ENCODE peak calls at places on chromosome 9, in six cellular contexts. K, D, G, L, S and Q are unnamed samples.

GRCh38 chr9:13705913-13706312 is 426.4 kb upstream of the MPDZ start:
- DNase-seq in K (peak; percentile 25), D (no peak), L (peak; percentile 8), G (no peak), S (peak; percentile 18), Q (no peak)

GRCh38 chr9:113585555-113585954 is 122.0 kb downstream of the RGS3 start:
- DNase-seq in L (no peak), G (no peak), S (no peak), K (no peak), D (no peak), Q (no peak)

GRCh38 chr9:118595719-118596305 is 773.4 kb downstream of the BRINP1 start:
- DNase-seq in S (no peak), D (peak; percentile 22), G (no peak), L (peak; percentile 13), K (no peak), Q (no peak)

GRCh38 chr9:120440791-120441190 is 139.2 kb downstream of the CDK5RAP2 start:
- DNase-seq in K (no peak), L (no peak), D (no peak), S (no peak), G (no peak), Q (no peak)

GRCh38 chr9:69223605-69224004 is 49.5 kb downstream of the TJP2 start:
- DNase-seq in L (peak; percentile 17), D (peak; percentile 68), G (no peak), S (no peak), K (peak; percentile 70), Q (no peak)

GRCh38 chr9:5578018-5578697 is 50.7 kb upstream of the RIC1 start:
- DNase-seq in L (no peak), G (no peak), S (no peak), K (peak; percentile 25), D (no peak), Q (no peak)

GRCh38 chr9:92645041-92645440 is 24.9 kb downstream of the IPPK start:
- DNase-seq in S (no peak), G (no peak), D (no peak), L (no peak), K (no peak), Q (no peak)

GRCh38 chr9:116501871-116502270 is 185.2 kb upstream of the TRIM32 start:
- DNase-seq in D (no peak), S (no peak), K (peak; percentile 59), G (no peak), L (no peak), Q (no peak)

GRCh38 chr9:84402517-84402916 is 62.0 kb upstream of the SLC28A3 start:
- DNase-seq in K (no peak), L (no peak), G (no peak), D (no peak), S (no peak), Q (no peak)

GRCh38 chr9:35044071-35044470 is 28.4 kb downstream of the VCP start:
- DNase-seq in G (no peak), K (no peak), L (no peak), S (no peak), D (no peak), Q (no peak)

GRCh38 chr9:126702501-126703329 is 89.0 kb downstream of the LMX1B start:
- DNase-seq in S (no peak), D (peak; percentile 39), G (no peak), L (peak; percentile 7), K (no peak), Q (peak; percentile 44)

GRCh38 chr9:116733010-116733641 is 46.0 kb downstream of the TRIM32 start:
- DNase-seq in L (no peak), G (no peak), D (no peak), S (no peak), K (no peak), Q (no peak)

GRCh38 chr9:113566712-113567071 is 103.2 kb downstream of the RGS3 start:
- DNase-seq in G (no peak), S (no peak), D (no peak), K (no peak), L (no peak), Q (peak; percentile 80)

GRCh38 chr9:93093449-93094293 is 2.3 kb upstream of the CARD19 start:
- DNase-seq in S (no peak), D (no peak), K (no peak), G (no peak), L (peak; percentile 45), Q (peak; percentile 44)

GRCh38 chr9:134570151-134570621 is 71.4 kb upstream of the COL5A1 start:
- DNase-seq in G (no peak), S (peak; percentile 10), L (peak; percentile 3), K (no peak), D (peak; percentile 60), Q (peak; percentile 15)

GRCh38 chr9:106697799-106698591 is 165.0 kb upstream of the ZNF462 start:
- DNase-seq in K (peak; percentile 46), S (peak; percentile 84), L (peak; percentile 83), D (peak; percentile 51), G (no peak), Q (peak; percentile 69)

GRCh38 chr9:124122813-124123462 is 111.4 kb downstream of the LHX2 start:
- DNase-seq in L (no peak), S (no peak), K (peak; percentile 43), G (no peak), D (no peak), Q (no peak)

GRCh38 chr9:96619491-96620154 is at the start of gene CDC14B:
- DNase-seq in K (peak; percentile 90), D (peak; percentile 89), G (peak; percentile 68), L (peak; percentile 90), S (peak; percentile 90), Q (peak; percentile 95)

GRCh38 chr9:113894166-113894565 is 18.1 kb downstream of the ZNF618 start:
- DNase-seq in G (no peak), S (no peak), D (no peak), L (no peak), K (no peak), Q (no peak)

GRCh38 chr9:16368425-16369087 is 501.9 kb downstream of the BNC2 start:
- DNase-seq in K (peak; percentile 79), L (no peak), S (no peak), D (no peak), G (peak; percentile 13), Q (no peak)

GRCh38 chr9:133968966-133969617 is 23.0 kb downstream of the VAV2 start:
- DNase-seq in K (no peak), L (no peak), G (no peak), D (no peak), S (no peak), Q (peak; percentile 41)

GRCh38 chr9:109918359-109919163 is 138.6 kb downstream of the PALM2AKAP2 start:
- DNase-seq in D (no peak), G (no peak), L (no peak), S (no peak), K (no peak), Q (no peak)

DNA sequence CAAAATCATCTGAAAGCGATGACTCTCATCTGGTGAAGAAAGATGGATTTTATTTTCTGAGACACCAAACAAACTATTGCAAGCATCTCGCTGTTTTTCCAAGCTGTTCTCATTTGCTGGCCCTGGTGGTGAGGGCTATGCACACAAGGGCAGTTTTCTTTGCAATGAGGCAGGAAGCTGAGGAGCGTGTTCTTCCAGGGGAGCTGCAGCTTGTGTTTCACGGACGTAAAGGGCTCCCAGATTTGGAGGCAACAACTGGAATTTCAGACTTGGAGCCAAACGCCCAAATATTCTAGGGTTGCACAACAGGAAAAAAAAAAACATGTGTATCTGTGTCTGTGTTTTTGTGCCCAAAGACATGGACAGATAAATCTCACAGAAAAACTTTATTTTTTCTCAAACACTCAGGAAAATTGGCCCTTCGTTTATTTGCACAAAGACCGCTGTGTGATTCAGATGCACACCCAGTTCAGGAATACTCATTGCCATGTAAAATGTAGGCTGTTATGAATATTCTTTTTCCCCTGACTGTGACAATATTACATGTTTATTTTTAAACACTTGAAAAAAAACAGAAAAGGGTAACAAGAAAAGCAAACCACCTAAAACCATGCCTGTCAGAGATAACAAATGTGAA is 151.3 kb downstream of the GAS1 start:
- DNase-seq in G (no peak), D (no peak), L (peak; percentile 14), S (peak; percentile 56), K (peak; percentile 83), Q (no peak)
- H3K4me3 ChIP-seq in G (no peak overlapping the region), D (no peak overlapping the region), L (no peak overlapping the region), S (peak overlapping the region; percentile 32), K (no peak overlapping the region), Q (no peak overlapping the region)

GRCh38 chr9:108677776-108678175 is 178.0 kb downstream of the ACTL7B start:
- DNase-seq in L (no peak), S (no peak), D (no peak), K (no peak), G (no peak), Q (no peak)

GRCh38 chr9:108674766-108675530 is 180.8 kb downstream of the ACTL7B start:
- DNase-seq in K (no peak), L (no peak), D (no peak), G (no peak), S (no peak), Q (no peak)

GRCh38 chr9:108673386-108673785 is 182.4 kb downstream of the ACTL7B start:
- DNase-seq in K (no peak), L (no peak), G (no peak), D (peak; percentile 35), S (no peak), Q (no peak)

GRCh38 chr9:108675708-108676107 is 180.1 kb downstream of the ACTL7B start:
- DNase-seq in L (no peak), K (no peak), D (no peak), S (no peak), G (no peak), Q (no peak)

GRCh38 chr9:108676344-108676743 is 179.4 kb downstream of the ACTL7B start:
- DNase-seq in D (no peak), L (no peak), G (no peak), K (no peak), S (no peak), Q (no peak)
- H3K4me1 ChIP-seq in D (no peaks in the 10 kb centered on the region), L (no peaks in the 10 kb centered on the region), G (no peaks in the 10 kb centered on the region), K (no peaks in the 10 kb centered on the region), S (no peaks in the 10 kb centered on the region), Q (no peaks in the 10 kb centered on the region)

GRCh38 chr9:88658311-88658822 is 123.4 kb downstream of the NXNL2 start:
- DNase-seq in K (no peak), D (peak; percentile 75), L (peak; percentile 79), S (peak; percentile 56), G (no peak), Q (no peak)

GRCh38 chr9:88659126-88659525 is 124.1 kb downstream of the NXNL2 start:
- DNase-seq in L (no peak), S (no peak), D (no peak), K (no peak), G (no peak), Q (no peak)

GRCh38 chr9:88663766-88664419 is 128.9 kb downstream of the NXNL2 start:
- DNase-seq in L (no peak), G (no peak), K (peak; percentile 75), S (no peak), D (no peak), Q (no peak)

GRCh38 chr9:88660611-88661010 is 125.6 kb downstream of the NXNL2 start:
- DNase-seq in D (peak; percentile 75), K (peak; percentile 43), L (peak; percentile 21), G (no peak), S (no peak), Q (no peak)

GRCh38 chr9:88661759-88662158 is 126.8 kb downstream of the NXNL2 start:
- DNase-seq in D (peak; percentile 57), S (no peak), L (no peak), K (no peak), G (no peak), Q (no peak)
- TF ChIP-seq CTCF in D (peak; percentile 53), S (no peak), L (peak; percentile 10), K (peak; percentile 5), G (no peak), Q (no peak)

DNA sequence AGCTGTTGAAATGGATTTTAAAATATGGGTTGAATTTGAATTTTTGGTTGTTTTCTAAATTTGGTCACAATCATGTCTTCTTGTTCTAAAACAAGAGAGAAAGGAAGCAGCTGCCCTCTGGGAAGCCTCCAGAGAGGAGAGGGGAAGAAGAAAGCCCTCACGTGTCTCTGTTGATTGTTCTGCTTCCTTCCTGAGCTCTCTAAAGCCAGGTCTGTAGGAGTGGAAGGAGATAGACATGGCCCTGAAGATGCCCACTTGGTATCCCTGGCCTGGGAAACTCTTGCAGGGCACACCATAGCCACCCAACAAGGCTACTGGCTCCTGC is 59.6 kb downstream of the GALNT12 start:
- DNase-seq in D (no peak), G (no peak), S (no peak), K (no peak), L (no peak), Q (no peak)
- H3K4me3 ChIP-seq in D (no peak overlapping the region), G (no peak overlapping the region), S (no peak overlapping the region), K (no peak overlapping the region), L (no peak overlapping the region), Q (no peak overlapping the region)